ENCODE peak calls at places on chromosomes 6 and 20, in nine cellular contexts. Z is psoas muscle, T is mucosa of descending colon, K is IMR-90, S is BE2C, Y is A673, C is right cardiac atrium, P is OCI-LY7, E is GM23338. H is an unnamed sample.

GRCh38 chr6:165204807-165205545 is 104.4 kb downstream of the C6orf118 start:
- DNase-seq in Z (no peak), T (no peak), K (no peak), S (no peak), Y (no peak), C (no peak), P (no peak), E (no peak), H (no peak)

GRCh38 chr6:80638222-80639055 is 532.0 kb downstream of the BCKDHB start:
- DNase-seq in Z (no peak), T (no peak), K (peak; percentile 99), S (peak; percentile 89), Y (peak; percentile 99), C (peak; percentile 40), P (no peak), E (peak; percentile 54), H (no peak)

GRCh38 chr6:112117554-112117953 is 30.2 kb downstream of the FAM229B start:
- DNase-seq in Z (no peak), T (no peak), K (peak; percentile 62), S (no peak), Y (no peak), C (no peak), P (no peak), E (no peak), H (no peak)

GRCh38 chr6:20098267-20098876 is 113.9 kb downstream of the MBOAT1 start:
- DNase-seq in Z (no peak), T (no peak), K (no peak), S (no peak), Y (no peak), C (no peak), P (no peak), E (no peak), H (no peak)

GRCh38 chr6:161922631-161923119 is 648.8 kb upstream of the AGPAT4 start:
- DNase-seq in Z (peak; percentile 62), T (peak; percentile 76), K (peak; percentile 65), S (peak; percentile 77), Y (peak; percentile 25), C (peak; percentile 52), P (peak; percentile 26), E (peak; percentile 68), H (peak; percentile 34)

GRCh38 chr20:62161347-62161746 is 17.8 kb downstream of the SS18L1 start:
- DNase-seq in Z (no peak), T (no peak), K (peak; percentile 65), S (peak; percentile 68), Y (no peak), C (no peak), P (no peak), E (no peak), H (no peak)

GRCh38 chr20:38167851-38168760 is 3.0 kb upstream of the TGM2 start:
- DNase-seq in Z (peak; percentile 87), T (peak; percentile 51), K (peak; percentile 96), S (no peak), Y (no peak), C (peak; percentile 92), P (no peak), E (peak; percentile 56), H (peak; percentile 52)

GRCh38 chr6:105184921-105185320 is 5.1 kb upstream of the POPDC3 start:
- DNase-seq in Z (no peak), T (no peak), K (peak; percentile 45), S (no peak), Y (no peak), C (no peak), P (no peak), E (no peak), H (no peak)

GRCh38 chr6:111503194-111503593 is 20.2 kb upstream of the REV3L start:
- DNase-seq in Z (no peak), T (no peak), K (peak; percentile 22), S (peak; percentile 26), Y (peak; percentile 54), C (no peak), P (no peak), E (peak; percentile 59), H (no peak)

GRCh38 chr6:104400844-104401243 is 458.9 kb downstream of the HACE1 start:
- DNase-seq in Z (no peak), T (no peak), K (no peak), S (no peak), Y (no peak), C (no peak), P (no peak), E (peak; percentile 18), H (no peak)

GRCh38 chr6:140160494-140160893 is 786.0 kb upstream of the CITED2 start:
- DNase-seq in Z (no peak), T (no peak), K (no peak), S (no peak), Y (no peak), C (no peak), P (no peak), E (no peak), H (no peak)

GRCh38 chr6:26311385-26312095 is 53.5 kb upstream of the BTN3A2 start:
- DNase-seq in Z (no peak), T (peak; percentile 48), K (peak; percentile 73), S (peak; percentile 58), Y (peak; percentile 85), C (no peak), P (peak; percentile 78), E (peak; percentile 79), H (peak; percentile 30)

GRCh38 chr6:106748547-106749207 is 119.3 kb downstream of the QRSL1 start:
- DNase-seq in Z (no peak), T (no peak), K (no peak), S (no peak), Y (no peak), C (no peak), P (no peak), E (peak; percentile 63), H (no peak)

GRCh38 chr20:34426026-34426425 is 63.0 kb downstream of the ITCH start:
- DNase-seq in Z (no peak), T (no peak), K (no peak), S (no peak), Y (no peak), C (no peak), P (no peak), E (no peak), H (no peak)

DNA sequence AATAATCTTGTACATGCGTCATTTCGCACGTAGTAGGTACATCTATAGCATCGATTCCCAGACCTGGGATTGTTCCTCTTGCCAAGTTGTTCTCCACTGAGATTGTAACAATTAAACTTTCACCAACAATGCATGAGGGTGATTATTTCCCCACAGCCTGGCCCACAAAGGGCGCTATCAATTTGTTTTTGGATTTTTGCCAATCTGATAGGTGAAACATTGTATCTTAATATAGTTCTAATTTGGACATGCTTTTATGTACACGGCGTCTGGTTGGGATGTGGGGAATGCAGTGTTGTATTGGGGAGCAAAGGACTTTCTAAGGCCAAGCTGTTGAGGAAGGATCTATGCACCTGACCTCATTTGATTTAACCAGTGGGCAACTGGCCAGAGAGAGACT is 59.5 kb downstream of the VEGFA start:
- DNase-seq in Z (no peak), T (no peak), K (no peak), S (no peak), Y (no peak), C (no peak), P (no peak), E (no peak), H (no peak)
- H3K4me1 ChIP-seq in Z (no peaks in the 10 kb centered on the region), T (peaks cover 4% of the 10 kb centered on the region), K (peaks cover 5% of the 10 kb centered on the region), S (peaks cover 22% of the 10 kb centered on the region), Y (peaks cover 3% of the 10 kb centered on the region), C (no peaks in the 10 kb centered on the region), P (no peaks in the 10 kb centered on the region), E (no peaks in the 10 kb centered on the region), H (peaks cover under 1% of the 10 kb centered on the region)

GRCh38 chr6:42938987-42939809 is 9.9 kb downstream of the CNPY3 start:
- DNase-seq in Z (no peak), T (no peak), K (no peak), S (no peak), Y (no peak), C (no peak), P (no peak), E (peak; percentile 21), H (no peak)

GRCh38 chr6:42937548-42938427 is 8.5 kb downstream of the CNPY3 start:
- DNase-seq in Z (no peak), T (no peak), K (no peak), S (no peak), Y (no peak), C (no peak), P (no peak), E (no peak), H (no peak)

GRCh38 chr6:42940493-42941045 is 11.3 kb downstream of the CNPY3 start:
- DNase-seq in Z (no peak), T (no peak), K (no peak), S (no peak), Y (no peak), C (no peak), P (no peak), E (no peak), H (no peak)

GRCh38 chr6:42938428-42938796 is 9.1 kb downstream of the CNPY3 start:
- DNase-seq in Z (no peak), T (no peak), K (no peak), S (no peak), Y (no peak), C (no peak), P (no peak), E (no peak), H (no peak)

GRCh38 chr6:42939810-42940167 is 10.5 kb downstream of the CNPY3 start:
- DNase-seq in Z (no peak), T (no peak), K (no peak), S (no peak), Y (no peak), C (no peak), P (no peak), E (no peak), H (no peak)
- H3K4me1 ChIP-seq in Z (no peaks in the 10 kb centered on the region), T (no peaks in the 10 kb centered on the region), K (no peaks in the 10 kb centered on the region), S (no peaks in the 10 kb centered on the region), Y (no peaks in the 10 kb centered on the region), C (no peaks in the 10 kb centered on the region), P (no peaks in the 10 kb centered on the region), E (no peaks in the 10 kb centered on the region), H (no peaks in the 10 kb centered on the region)

GRCh38 chr20:48816282-48816860 is 11.4 kb downstream of the PREX1 start:
- DNase-seq in Z (no peak), T (no peak), K (no peak), S (no peak), Y (no peak), C (no peak), P (no peak), E (no peak), H (no peak)
- H3K4me1 ChIP-seq in Z (no peaks in the 10 kb centered on the region), T (no peaks in the 10 kb centered on the region), K (no peaks in the 10 kb centered on the region), S (no peaks in the 10 kb centered on the region), Y (peaks cover 58% of the 10 kb centered on the region), C (no peaks in the 10 kb centered on the region), P (peaks cover 72% of the 10 kb centered on the region), E (peaks cover 8% of the 10 kb centered on the region), H (peaks cover 44% of the 10 kb centered on the region)

GRCh38 chr6:150994026-150994425 is 128.5 kb downstream of the MTHFD1L start:
- DNase-seq in Z (no peak), T (no peak), K (no peak), S (no peak), Y (no peak), C (no peak), P (no peak), E (no peak), H (no peak)
- H3K4me1 ChIP-seq in Z (no peaks in the 10 kb centered on the region), T (no peaks in the 10 kb centered on the region), K (peaks cover 7% of the 10 kb centered on the region), S (no peaks in the 10 kb centered on the region), Y (peaks cover 2% of the 10 kb centered on the region), C (no peaks in the 10 kb centered on the region), P (no peaks in the 10 kb centered on the region), E (no peaks in the 10 kb centered on the region), H (no peaks in the 10 kb centered on the region)

H was measured in heart right ventricle.